ENCODE peak calls at places on chromosome 1, in nine cellular contexts. W is head of caudate nucleus; Q is erythroblast; N is skeletal muscle cell; F is tibial artery; O is NCI-H1417; R is stimulated activated CD8-positive, alpha-beta memory T cell treated with anti-CD3 and anti-CD28 coated beads, Interleukin-15, amount 100 ng/mL, for 24 hours; A is activated naive CD8-positive, alpha-beta T cell treated with anti-CD3 and anti-CD28 coated beads, Interleukin-2, amount 50 U/mL, for 24 hours; B is Right ventricle myocardium superior. J is an unnamed sample.

GRCh38 chr1:246221390-246222240 is 285.5 kb downstream of the SMYD3 start:
- DNase-seq in W (no peak), Q (no peak), N (no peak), F (no peak), O (no peak), R (no peak), A (no peak), B (no peak), J (no peak)

GRCh38 chr1:11307837-11308236 is 34.8 kb downstream of the UBIAD1 start:
- DNase-seq in W (no peak), Q (no peak), N (no peak), F (no peak), O (no peak), R (no peak), A (no peak), B (no peak), J (no peak)

GRCh38 chr1:9767964-9768668 is 55.6 kb downstream of the CLSTN1 start:
- DNase-seq in W (no peak), Q (peak; percentile 21), N (no peak), F (no peak), O (no peak), R (no peak), A (peak; percentile 25), B (no peak), J (no peak)

GRCh38 chr1:227894831-227895451 is 52.8 kb downstream of the WNT9A start:
- DNase-seq in W (peak; percentile 8), Q (no peak), N (no peak), F (peak; percentile 9), O (no peak), R (no peak), A (no peak), B (peak; percentile 11), J (peak; percentile 43)

GRCh38 chr1:25610822-25611630 is 5.6 kb upstream of the MAN1C1 start:
- DNase-seq in W (no peak), Q (no peak), N (no peak), F (no peak), O (no peak), R (no peak), A (no peak), B (no peak), J (no peak)

GRCh38 chr1:118842462-118843201 is 145.5 kb downstream of the TBX15 start:
- DNase-seq in W (no peak), Q (no peak), N (peak; percentile 16), F (no peak), O (peak; percentile 71), R (no peak), A (no peak), B (no peak), J (no peak)

GRCh38 chr1:64097859-64098258 is 105.6 kb upstream of the UBE2U start:
- DNase-seq in W (no peak), Q (no peak), N (no peak), F (no peak), O (no peak), R (no peak), A (no peak), B (no peak), J (no peak)

GRCh38 chr1:3497521-3497920 is 43.1 kb downstream of the ARHGEF16 start:
- DNase-seq in W (no peak), Q (no peak), N (no peak), F (no peak), O (no peak), R (no peak), A (no peak), B (no peak), J (no peak)

GRCh38 chr1:202189919-202190715 is 3.5 kb upstream of the LGR6 start:
- DNase-seq in W (no peak), Q (no peak), N (no peak), F (no peak), O (no peak), R (no peak), A (no peak), B (no peak), J (no peak)

GRCh38 chr1:224543453-224543852 is 72.7 kb upstream of the CNIH3 start:
- DNase-seq in W (no peak), Q (no peak), N (no peak), F (no peak), O (no peak), R (no peak), A (no peak), B (no peak), J (no peak)

GRCh38 chr1:92909321-92909720 is 51.9 kb downstream of the DIPK1A start:
- DNase-seq in W (no peak), Q (no peak), N (peak; percentile 86), F (no peak), O (no peak), R (no peak), A (no peak), B (no peak), J (no peak)

GRCh38 chr1:93662481-93663190 is 19.0 kb downstream of the BCAR3 start:
- DNase-seq in W (no peak), Q (no peak), N (no peak), F (no peak), O (no peak), R (no peak), A (no peak), B (no peak), J (peak; percentile 32)

GRCh38 chr1:229514578-229515275 is 6.6 kb upstream of the NUP133 start:
- DNase-seq in W (peak; percentile 72), Q (peak; percentile 77), N (peak; percentile 39), F (peak; percentile 70), O (peak; percentile 38), R (no peak), A (peak; percentile 40), B (peak; percentile 47), J (peak; percentile 53)

GRCh38 chr1:8002329-8003320 is 23.5 kb downstream of the ERRFI1 start:
- DNase-seq in W (no peak), Q (no peak), N (no peak), F (no peak), O (no peak), R (no peak), A (no peak), B (no peak), J (no peak)

GRCh38 chr1:231020139-231020601 is 19.9 kb downstream of the FAM89A start:
- DNase-seq in W (no peak), Q (no peak), N (peak; percentile 18), F (no peak), O (no peak), R (no peak), A (no peak), B (no peak), J (no peak)

GRCh38 chr1:14913475-14914155 is 239.9 kb upstream of the TMEM51 start:
- DNase-seq in W (no peak), Q (no peak), N (no peak), F (no peak), O (peak; percentile 85), R (no peak), A (no peak), B (no peak), J (no peak)

GRCh38 chr1:154534263-154534844 is 24.1 kb downstream of the UBE2Q1 start:
- DNase-seq in W (no peak), Q (no peak), N (no peak), F (no peak), O (peak; percentile 53), R (no peak), A (no peak), B (no peak), J (no peak)

GRCh38 chr1:63327417-63328139 is 5.2 kb downstream of the FOXD3 start:
- DNase-seq in W (no peak), Q (peak; percentile 67), N (no peak), F (no peak), O (no peak), R (no peak), A (peak; percentile 63), B (peak; percentile 69), J (peak; percentile 92)

GRCh38 chr1:111878649-111879048 is 110.8 kb downstream of the KCND3 start:
- DNase-seq in W (no peak), Q (no peak), N (no peak), F (no peak), O (peak; percentile 18), R (no peak), A (no peak), B (no peak), J (no peak)

GRCh38 chr1:229836324-229836723 is 210.3 kb downstream of the URB2 start:
- DNase-seq in W (no peak), Q (no peak), N (no peak), F (no peak), O (no peak), R (no peak), A (no peak), B (no peak), J (no peak)

GRCh38 chr1:179955731-179956130 is 1.1 kb downstream of the CEP350 start:
- DNase-seq in W (no peak), Q (peak; percentile 26), N (no peak), F (no peak), O (no peak), R (no peak), A (no peak), B (no peak), J (no peak)

GRCh38 chr1:147843486-147843885 is 59.1 kb upstream of the GJA8 start:
- DNase-seq in W (no peak), Q (no peak), N (no peak), F (no peak), O (no peak), R (no peak), A (no peak), B (no peak), J (no peak)

GRCh38 chr1:164785841-164786534 is 227.0 kb downstream of the PBX1 start:
- DNase-seq in W (no peak), Q (no peak), N (no peak), F (no peak), O (no peak), R (no peak), A (no peak), B (no peak), J (no peak)

GRCh38 chr1:51963592-51964308 is 26.8 kb downstream of the RAB3B start:
- DNase-seq in W (no peak), Q (no peak), N (no peak), F (no peak), O (no peak), R (no peak), A (no peak), B (no peak), J (no peak)

GRCh38 chr1:227914801-227915563 is 32.8 kb downstream of the WNT9A start:
- DNase-seq in W (no peak), Q (no peak), N (no peak), F (no peak), O (peak; percentile 29), R (no peak), A (no peak), B (peak; percentile 36), J (no peak)

GRCh38 chr1:192657760-192658159 is 21.8 kb downstream of the RGS13 start:
- DNase-seq in W (no peak), Q (no peak), N (no peak), F (no peak), O (no peak), R (no peak), A (no peak), B (no peak), J (no peak)

GRCh38 chr1:217078010-217078704 is 354.9 kb upstream of the ESRRG start:
- DNase-seq in W (no peak), Q (no peak), N (no peak), F (no peak), O (no peak), R (no peak), A (no peak), B (no peak), J (peak; percentile 43)